ENCODE peak calls at places on chromosomes 11 and 22, in four cellular contexts. J, W, E and H are unnamed samples.

GRCh38 chr11:122097419-122098001 is 18.5 kb downstream of the BLID start:
- DNase-seq in J (no peak), W (no peak), E (no peak), H (no peak)

GRCh38 chr11:5242933-5243844 is 6.5 kb downstream of the HBG1 start:
- DNase-seq in J (no peak), W (no peak), E (peak; percentile 9), H (no peak)

GRCh38 chr22:23066200-23067022 is 3.9 kb upstream of the GNAZ start:
- DNase-seq in J (no peak), W (peak; percentile 17), E (no peak), H (no peak)

GRCh38 chr11:82994615-82995014 is 77.1 kb downstream of the RAB30 start:
- DNase-seq in J (no peak), W (no peak), E (no peak), H (no peak)

GRCh38 chr11:6655020-6655789 is 404 bp downstream of the DCHS1 start:
- DNase-seq in J (no peak), W (no peak), E (peak; percentile 55), H (no peak)

GRCh38 chr11:66739983-66740382 is 11.0 kb upstream of the SPTBN2 start:
- DNase-seq in J (no peak), W (no peak), E (no peak), H (no peak)

GRCh38 chr11:15897211-15897960 is 459.0 kb downstream of the SOX6 start:
- DNase-seq in J (no peak), W (no peak), E (no peak), H (no peak)

GRCh38 chr22:39013923-39014722 is at the start of gene APOBEC3C:
- DNase-seq in J (peak; percentile 39), W (peak; percentile 30), E (peak; percentile 89), H (no peak)

GRCh38 chr11:34165786-34166557 is 60.5 kb downstream of the NAT10 start:
- DNase-seq in J (no peak), W (no peak), E (no peak), H (peak; percentile 18)

GRCh38 chr11:122108192-122108799 is 7.7 kb downstream of the BLID start:
- DNase-seq in J (no peak), W (no peak), E (peak; percentile 38), H (peak; percentile 21)

GRCh38 chr11:112805658-112806057 is 155.6 kb upstream of the NCAM1 start:
- DNase-seq in J (no peak), W (no peak), E (no peak), H (no peak)

GRCh38 chr22:39219071-39220050 is 25.4 kb downstream of the PDGFB start:
- DNase-seq in J (no peak), W (no peak), E (peak; percentile 3), H (no peak)

GRCh38 chr11:44825058-44825795 is 98.5 kb downstream of the TSPAN18 start:
- DNase-seq in J (no peak), W (no peak), E (no peak), H (no peak)

GRCh38 chr22:42174062-42174461 is 43.5 kb upstream of the CYP2D6 start:
- DNase-seq in J (no peak), W (no peak), E (no peak), H (no peak)

GRCh38 chr11:64428685-64429084 is 69.7 kb downstream of the RPS6KA4 start:
- DNase-seq in J (no peak), W (no peak), E (no peak), H (no peak)

GRCh38 chr11:103898577-103899336 is 137.7 kb upstream of the DDI1 start:
- DNase-seq in J (no peak), W (no peak), E (no peak), H (no peak)

GRCh38 chr11:57340228-57340627 is 2.1 kb downstream of the P2RX3 start:
- DNase-seq in J (no peak), W (no peak), E (peak; percentile 45), H (no peak)

GRCh38 chr11:32034149-32034548 is 56.7 kb upstream of the RCN1 start:
- DNase-seq in J (no peak), W (no peak), E (no peak), H (no peak)

GRCh38 chr11:72580648-72580950 is 93.6 kb downstream of the PDE2A start:
- DNase-seq in J (no peak), W (no peak), E (peak; percentile 2), H (no peak)

GRCh38 chr11:59224419-59224928 is 11.7 kb upstream of the MPEG1 start:
- DNase-seq in J (no peak), W (no peak), E (no peak), H (no peak)

GRCh38 chr11:120130991-120131760 is 6.7 kb downstream of the TRIM29 start:
- DNase-seq in J (no peak), W (peak; percentile 16), E (no peak), H (no peak)

GRCh38 chr11:111878385-111878765 is 590 bp downstream of the FDXACB1 start:
- DNase-seq in J (no peak), W (no peak), E (no peak), H (no peak)

GRCh38 chr11:818396-819128 is at the start of gene PNPLA2:
- DNase-seq in J (no peak), W (no peak), E (no peak), H (no peak)

GRCh38 chr22:49540571-49541450 is 286.9 kb downstream of the BRD1 start:
- DNase-seq in J (no peak), W (no peak), E (no peak), H (no peak)

GRCh38 chr11:63909621-63910506 is 7.1 kb downstream of the RCOR2 start:
- DNase-seq in J (no peak), W (no peak), E (no peak), H (no peak)